ENCODE peak calls at places on chromosomes 12 and 14, in five cellular contexts. C is GM13976; I is Calu3; F is CD4-positive, alpha-beta T cell; Q is fibroblast of lung. W is an unnamed sample.

GRCh38 chr14:103894723-103895059 is 33.6 kb upstream of the TDRD9 start:
- DNase-seq in C (no peak), I (no peak), F (no peak), Q (no peak), W (no peak)

GRCh38 chr12:94271351-94271750 is 123.0 kb downstream of the PLXNC1 start:
- DNase-seq in C (peak), I (no peak), F (no peak), Q (peak), W (no peak)

GRCh38 chr14:93078830-93079229 is 36.9 kb downstream of the ITPK1 start:
- DNase-seq in C (no peak), I (no peak), F (no peak), Q (peak), W (peak)

GRCh38 chr14:104784846-104785707 is 10.5 kb downstream of the AKT1 start:
- DNase-seq in C (no peak), I (no peak), F (no peak), Q (no peak), W (no peak)

GRCh38 chr12:115619889-115620288 is 657.6 kb downstream of the MED13L start:
- DNase-seq in C (no peak), I (no peak), F (no peak), Q (no peak), W (no peak)

GRCh38 chr12:93122569-93123091 is 193.5 kb upstream of the EEA1 start:
- DNase-seq in C (no peak), I (peak), F (no peak), Q (no peak), W (no peak)

GRCh38 chr14:22458737-22459136 is 130.3 kb downstream of the DAD1 start:
- DNase-seq in C (no peak), I (no peak), F (no peak), Q (no peak), W (no peak)

GRCh38 chr12:94550964-94551363 is 91.3 kb upstream of the CEP83 start:
- DNase-seq in C (no peak), I (no peak), F (no peak), Q (no peak), W (no peak)

GRCh38 chr12:56129210-56129691 is 1.2 kb downstream of the ESYT1 start:
- DNase-seq in C (peak), I (peak), F (peak), Q (peak), W (no peak)

GRCh38 chr12:123714302-123714627 is 2.1 kb downstream of the ATP6V0A2 start:
- DNase-seq in C (peak), I (no peak), F (no peak), Q (no peak), W (no peak)

GRCh38 chr14:101459392-101459900 is 101.8 kb upstream of the DIO3 start:
- DNase-seq in C (no peak), I (no peak), F (no peak), Q (no peak), W (no peak)

GRCh38 chr14:74653386-74654138 is 41.5 kb upstream of the LTBP2 start:
- DNase-seq in C (no peak), I (no peak), F (no peak), Q (peak), W (peak)

GRCh38 chr12:105348561-105348960 is 18.1 kb downstream of the C12orf75 start:
- DNase-seq in C (no peak), I (no peak), F (no peak), Q (peak), W (no peak)

GRCh38 chr12:55068416-55069010 is 48.7 kb downstream of the NEUROD4 start:
- DNase-seq in C (peak), I (peak), F (no peak), Q (peak), W (peak)

GRCh38 chr12:2336409-2336829 is 283.6 kb downstream of the CACNA1C start:
- DNase-seq in C (peak), I (peak), F (no peak), Q (peak), W (peak)

GRCh38 chr12:57240926-57241555 is 9.9 kb downstream of the STAC3 start:
- DNase-seq in C (peak), I (no peak), F (no peak), Q (no peak), W (no peak)

GRCh38 chr12:98803468-98804209 is 158.5 kb downstream of the APAF1 start:
- DNase-seq in C (no peak), I (no peak), F (no peak), Q (no peak), W (no peak)

GRCh38 chr14:78405071-78405856 is 235.1 kb downstream of the NRXN3 start:
- DNase-seq in C (no peak), I (no peak), F (no peak), Q (peak), W (no peak)

GRCh38 chr12:30753233-30753632 is 1.5 kb downstream of the CAPRIN2 start:
- DNase-seq in C (no peak), I (peak), F (no peak), Q (peak), W (no peak)

GRCh38 chr12:26264215-26264838 is 69.0 kb downstream of the SSPN start:
- DNase-seq in C (no peak), I (no peak), F (no peak), Q (no peak), W (no peak)

GRCh38 chr12:107515446-107515958 is 170.1 kb upstream of the PWP1 start:
- DNase-seq in C (no peak), I (peak), F (no peak), Q (peak), W (peak)

GRCh38 chr14:93939304-93940229 is 12.4 kb downstream of the FAM181A start:
- DNase-seq in C (peak), I (peak), F (peak), Q (peak), W (no peak)

GRCh38 chr12:12428961-12429657 is 72.2 kb downstream of the BORCS5 start:
- DNase-seq in C (no peak), I (no peak), F (no peak), Q (peak), W (no peak)

GRCh38 chr12:97681612-97682504 is 219.3 kb downstream of the RMST start:
- DNase-seq in C (peak), I (no peak), F (no peak), Q (no peak), W (no peak)

GRCh38 chr14:61466249-61466904 is 145.0 kb downstream of the PRKCH start:
- DNase-seq in C (no peak), I (no peak), F (no peak), Q (peak), W (no peak)

GRCh38 chr14:27945512-27945911 is 821.1 kb upstream of the FOXG1 start:
- DNase-seq in C (no peak), I (no peak), F (no peak), Q (no peak), W (no peak)

GRCh38 chr12:80121661-80122060 is 22.3 kb downstream of the OTOGL start:
- DNase-seq in C (no peak), I (no peak), F (no peak), Q (peak), W (no peak)

GRCh38 chr14:96255501-96256366 is at the start of gene BDKRB1:
- DNase-seq in C (no peak), I (no peak), F (no peak), Q (peak), W (no peak)

GRCh38 chr14:86944434-86944833 is 1048.5 kb downstream of the GALC start:
- DNase-seq in C (no peak), I (no peak), F (no peak), Q (no peak), W (no peak)

GRCh38 chr12:46546634-46547273 is 174.2 kb upstream of the SLC38A2 start:
- DNase-seq in C (peak), I (no peak), F (no peak), Q (peak), W (no peak)

GRCh38 chr12:109875572-109876131 is 4.7 kb downstream of the GLTP start:
- DNase-seq in C (peak), I (peak), F (no peak), Q (no peak), W (no peak)

GRCh38 chr12:69936214-69936731 is 111.2 kb downstream of the MYRFL start:
- DNase-seq in C (no peak), I (peak), F (no peak), Q (no peak), W (no peak)

GRCh38 chr12:49925433-49926194 is 21.9 kb upstream of the FAIM2 start:
- DNase-seq in C (no peak), I (no peak), F (no peak), Q (no peak), W (no peak)

GRCh38 chr12:546265-546919 is 86.7 kb downstream of the B4GALNT3 start:
- DNase-seq in C (no peak), I (no peak), F (no peak), Q (no peak), W (no peak)

GRCh38 chr12:58575281-58575680 is 345.0 kb downstream of the LRIG3 start:
- DNase-seq in C (no peak), I (no peak), F (no peak), Q (peak), W (peak)

GRCh38 chr14:21924479-21924878 is 250.9 kb upstream of the OR4E1 start:
- DNase-seq in C (no peak), I (no peak), F (peak), Q (no peak), W (no peak)

GRCh38 chr14:33679461-33680225 is 271.2 kb downstream of the EGLN3 start:
- DNase-seq in C (no peak), I (no peak), F (no peak), Q (peak), W (peak)

GRCh38 chr12:14138495-14138894 is 157.1 kb upstream of the GRIN2B start:
- DNase-seq in C (no peak), I (no peak), F (no peak), Q (no peak), W (no peak)
- TF ChIP-seq CTCF in C (no peak), I (no peak), F (no peak), Q (no peak), W (no peak)

GRCh38 chr14:80978403-80978802 is 23.0 kb downstream of the TSHR start:
- DNase-seq in C (no peak), I (no peak), F (no peak), Q (no peak), W (no peak)

GRCh38 chr14:80973918-80974317 is 18.5 kb downstream of the TSHR start:
- DNase-seq in C (no peak), I (no peak), F (no peak), Q (peak), W (no peak)

GRCh38 chr14:80974338-80975078 is 19.1 kb downstream of the TSHR start:
- DNase-seq in C (no peak), I (no peak), F (no peak), Q (peak), W (no peak)

GRCh38 chr14:80979951-80980350 is 24.5 kb downstream of the TSHR start:
- DNase-seq in C (no peak), I (no peak), F (no peak), Q (no peak), W (no peak)

DNA sequence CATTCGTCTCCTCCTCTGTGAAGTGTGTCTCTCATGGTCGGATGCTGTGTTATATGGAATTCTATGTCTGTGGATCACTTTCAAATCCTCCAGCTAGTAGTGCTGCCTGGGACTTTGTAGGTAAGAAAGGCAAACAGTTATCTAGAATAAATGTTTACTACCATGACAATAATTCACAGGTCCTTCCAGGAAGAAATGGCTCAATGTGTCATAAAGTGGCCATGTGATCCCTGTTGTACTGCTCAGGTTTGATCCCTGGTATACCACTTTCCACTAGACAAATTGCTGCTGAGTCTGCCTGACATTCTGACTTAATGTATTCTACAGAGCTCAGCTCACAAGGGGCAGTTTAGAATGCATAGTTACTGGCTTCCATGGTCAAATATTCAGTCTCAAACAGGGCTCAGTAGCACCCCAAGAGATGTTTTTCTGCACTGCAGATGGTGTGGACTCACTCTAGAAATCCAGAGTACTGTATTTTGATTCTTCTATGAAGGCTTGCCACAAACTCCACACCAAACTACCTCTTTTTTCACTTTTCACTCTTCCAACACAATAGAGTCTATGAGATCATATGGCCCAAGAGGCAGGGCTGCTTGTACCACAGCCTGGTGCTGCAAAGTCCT is 21.8 kb downstream of the TSHR start:
- DNase-seq in C (no peak), I (no peak), F (no peak), Q (no peak), W (no peak)
- TF ChIP-seq CTCF in C (no peak), I (no peak), F (no peak), Q (peak), W (no peak)

GRCh38 chr14:99654235-99655000 is 9.5 kb downstream of the HHIPL1 start:
- DNase-seq in C (no peak), I (peak), F (no peak), Q (peak), W (no peak)
- TF ChIP-seq CTCF in C (no peak), I (no peak), F (no peak), Q (no peak), W (no peak)

DNA sequence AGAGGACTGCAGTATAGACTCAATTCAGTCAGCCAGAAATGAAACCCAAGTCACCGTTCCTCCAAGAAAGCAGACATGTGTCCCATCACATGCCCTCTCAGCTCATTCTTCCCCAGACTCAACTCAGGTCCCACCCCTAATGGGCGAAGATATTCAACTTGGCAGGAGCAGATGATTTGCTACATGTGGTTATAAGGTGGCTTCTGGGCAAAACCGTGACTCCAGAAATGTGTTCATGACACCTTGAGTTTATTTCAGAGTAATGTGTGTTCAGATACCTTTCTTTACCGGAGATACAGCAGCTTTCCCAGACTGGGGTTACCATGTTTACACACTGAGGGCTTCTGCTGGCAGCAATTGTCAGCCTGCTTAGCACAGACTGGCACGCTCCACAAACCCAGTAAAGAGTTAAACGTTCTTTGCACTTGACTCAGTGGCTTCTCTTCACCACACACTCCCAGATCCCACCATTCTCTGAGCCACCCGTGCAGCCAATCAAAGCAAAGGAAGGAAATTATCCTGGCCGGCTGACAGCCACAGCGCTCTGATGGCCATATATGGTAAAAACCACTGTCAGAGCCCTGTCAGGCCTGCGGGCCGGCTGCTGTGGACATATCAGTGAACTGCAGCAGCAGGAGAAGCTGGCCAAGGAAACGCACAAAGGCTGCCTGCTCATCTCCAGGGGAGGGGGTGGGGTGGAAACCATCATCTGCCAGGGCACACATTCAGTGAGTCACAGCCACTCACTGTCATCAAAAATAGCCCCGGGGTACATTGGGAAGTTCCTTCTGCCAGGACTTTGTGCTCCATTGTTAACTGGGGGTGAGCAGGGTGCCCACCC is 39.9 kb downstream of the CORO1C start:
- DNase-seq in C (peak), I (peak), F (peak), Q (peak), W (peak)
- TF ChIP-seq CTCF in C (no peak), I (peak), F (no peak), Q (peak), W (no peak)

GRCh38 chr12:24820872-24821271 is 128.0 kb downstream of the BCAT1 start:
- DNase-seq in C (no peak), I (no peak), F (no peak), Q (peak), W (no peak)

GRCh38 chr12:24823808-24824515 is 124.9 kb downstream of the BCAT1 start:
- DNase-seq in C (no peak), I (no peak), F (no peak), Q (no peak), W (no peak)

GRCh38 chr12:24822121-24822899 is 126.6 kb downstream of the BCAT1 start:
- DNase-seq in C (no peak), I (no peak), F (no peak), Q (peak), W (no peak)

DNA sequence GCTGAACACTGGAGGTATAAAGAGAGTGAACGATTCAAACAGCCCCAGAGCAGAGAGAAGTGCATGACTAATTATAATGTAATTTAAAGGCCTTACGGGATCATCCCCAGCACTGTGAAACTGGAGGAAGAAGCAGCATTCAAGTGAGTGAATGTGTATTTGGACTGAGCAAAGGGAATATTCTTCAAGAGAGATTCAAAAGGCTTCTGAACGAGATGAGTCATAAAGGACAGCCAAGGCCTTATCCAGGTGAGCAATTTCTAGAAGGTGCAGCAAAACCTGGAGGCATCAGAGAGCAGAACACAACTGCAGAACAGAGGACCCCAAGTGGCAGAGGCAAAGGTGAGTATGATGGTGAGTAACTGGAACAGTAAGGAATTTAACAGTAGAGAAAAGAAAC is 127.2 kb downstream of the BCAT1 start:
- DNase-seq in C (no peak), I (no peak), F (no peak), Q (peak), W (no peak)
- TF ChIP-seq CTCF in C (no peak), I (no peak), F (no peak), Q (no peak), W (no peak)

DNA sequence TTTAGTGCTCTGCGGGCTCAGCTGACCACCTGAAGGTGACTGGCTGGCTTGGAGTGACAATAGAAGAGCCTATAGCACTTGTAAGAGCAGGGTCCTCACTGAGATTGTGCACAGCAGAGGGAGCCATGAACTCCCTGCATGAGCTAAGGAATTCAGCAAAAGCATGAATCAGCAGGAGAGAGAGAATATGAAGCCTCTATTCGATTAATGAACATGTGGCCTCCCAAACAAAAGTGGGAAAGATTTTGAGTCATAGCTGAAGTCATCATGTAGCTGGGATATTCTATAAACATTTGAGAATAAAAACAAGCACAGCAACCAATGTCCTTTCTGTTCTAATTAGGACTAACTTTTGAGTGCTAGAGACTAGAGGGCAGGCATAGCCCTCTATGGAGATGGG is 626.6 kb downstream of the DIO2 start:
- DNase-seq in C (no peak), I (peak), F (no peak), Q (peak), W (peak)
- TF ChIP-seq CTCF in C (no peak), I (no peak), F (no peak), Q (peak), W (peak)

W was measured in HFF-Myc.